ENCODE peak calls at places on chromosomes 7 and 10, in ten cellular contexts. J is aorta; L is left cardiac atrium; S is amniotic epithelial cell; Q is HuH-7.5; E is uterus; D is activated naive CD4-positive, alpha-beta T cell; Z is RWPE1; K is pancreas; U is NT2/D1. P is an unnamed sample.

GRCh38 chr10:91006752-91007346 is 86.0 kb upstream of the ANKRD1 start:
- DNase-seq in J (no peak), L (no peak), S (no peak), Q (no peak), E (no peak), D (no peak), Z (no peak), K (no peak), U (no peak), P (no peak)

GRCh38 chr7:155129186-155129585 is 59.1 kb downstream of the HTR5A start:
- DNase-seq in J (no peak), L (no peak), S (no peak), Q (no peak), E (no peak), D (no peak), Z (no peak), K (no peak), U (no peak), P (no peak)

GRCh38 chr7:74623135-74623534 is 34.4 kb upstream of the GTF2I start:
- DNase-seq in J (no peak), L (no peak), S (no peak), Q (no peak), E (no peak), D (no peak), Z (no peak), K (no peak), U (no peak), P (no peak)

GRCh38 chr10:89665302-89665701 is 20.3 kb upstream of the PANK1 start:
- DNase-seq in J (no peak), L (no peak), S (no peak), Q (no peak), E (no peak), D (no peak), Z (peak), K (no peak), U (no peak), P (no peak)

GRCh38 chr7:45920543-45921380 is at the start of gene IGFBP3:
- DNase-seq in J (peak), L (peak), S (peak), Q (peak), E (peak), D (peak), Z (peak), K (peak), U (no peak), P (no peak)

GRCh38 chr10:85379338-85379737 is 987.3 kb downstream of the GRID1 start:
- DNase-seq in J (no peak), L (no peak), S (no peak), Q (no peak), E (no peak), D (no peak), Z (no peak), K (no peak), U (no peak), P (no peak)

GRCh38 chr10:5684971-5685763 is 529 bp downstream of the TASOR2 start:
- DNase-seq in J (peak), L (peak), S (peak), Q (no peak), E (peak), D (peak), Z (peak), K (peak), U (peak), P (peak)

GRCh38 chr7:93228302-93228701 is 2.0 kb upstream of the HEPACAM2 start:
- DNase-seq in J (no peak), L (no peak), S (peak), Q (peak), E (no peak), D (no peak), Z (peak), K (no peak), U (peak), P (no peak)

GRCh38 chr10:124063736-124064135 is 29.7 kb downstream of the CHST15 start:
- DNase-seq in J (peak), L (no peak), S (peak), Q (peak), E (peak), D (no peak), Z (peak), K (no peak), U (no peak), P (no peak)

GRCh38 chr10:58372630-58373445 is 12.4 kb upstream of the TFAM start:
- DNase-seq in J (no peak), L (no peak), S (peak), Q (no peak), E (no peak), D (no peak), Z (no peak), K (no peak), U (no peak), P (no peak)

GRCh38 chr7:46839651-46840050 is 742.3 kb downstream of the TNS3 start:
- DNase-seq in J (no peak), L (no peak), S (no peak), Q (no peak), E (no peak), D (no peak), Z (no peak), K (no peak), U (no peak), P (no peak)

GRCh38 chr7:68547794-68548193 is 1050.5 kb upstream of the AUTS2 start:
- DNase-seq in J (no peak), L (no peak), S (no peak), Q (no peak), E (no peak), D (no peak), Z (no peak), K (no peak), U (no peak), P (no peak)

GRCh38 chr7:127514499-127514898 is 70.9 kb downstream of the GCC1 start:
- DNase-seq in J (no peak), L (no peak), S (peak), Q (peak), E (no peak), D (no peak), Z (peak), K (no peak), U (peak), P (no peak)

GRCh38 chr10:61232780-61233179 is 220.4 kb downstream of the TMEM26 start:
- DNase-seq in J (no peak), L (no peak), S (no peak), Q (no peak), E (no peak), D (no peak), Z (no peak), K (no peak), U (no peak), P (no peak)

GRCh38 chr7:112288301-112288700 is 81.8 kb downstream of the ZNF277 start:
- DNase-seq in J (no peak), L (no peak), S (no peak), Q (no peak), E (no peak), D (no peak), Z (no peak), K (no peak), U (no peak), P (no peak)

GRCh38 chr7:589781-590575 is 70.3 kb upstream of the PDGFA start:
- DNase-seq in J (no peak), L (no peak), S (no peak), Q (no peak), E (no peak), D (no peak), Z (no peak), K (no peak), U (no peak), P (no peak)

GRCh38 chr10:33706191-33706590 is 371.7 kb upstream of the NRP1 start:
- DNase-seq in J (no peak), L (peak), S (peak), Q (no peak), E (peak), D (no peak), Z (peak), K (no peak), U (no peak), P (peak)

GRCh38 chr7:929311-929711 is 25.2 kb downstream of the ADAP1 start:
- DNase-seq in J (peak), L (no peak), S (no peak), Q (no peak), E (peak), D (no peak), Z (no peak), K (no peak), U (no peak), P (no peak)

GRCh38 chr10:114172241-114172640 is 1.8 kb downstream of the CCDC186 start:
- DNase-seq in J (no peak), L (no peak), S (peak), Q (no peak), E (no peak), D (no peak), Z (no peak), K (no peak), U (no peak), P (no peak)

GRCh38 chr7:65269150-65269856 is 104.4 kb upstream of the ZNF92 start:
- DNase-seq in J (no peak), L (peak), S (peak), Q (peak), E (no peak), D (no peak), Z (peak), K (peak), U (peak), P (no peak)

GRCh38 chr7:30647589-30647988 is 34.7 kb downstream of the CRHR2 start:
- DNase-seq in J (peak), L (no peak), S (no peak), Q (no peak), E (no peak), D (no peak), Z (no peak), K (no peak), U (no peak), P (no peak)

GRCh38 chr7:157997471-157997870 is 590.2 kb downstream of the PTPRN2 start:
- DNase-seq in J (no peak), L (no peak), S (no peak), Q (no peak), E (no peak), D (no peak), Z (no peak), K (no peak), U (no peak), P (no peak)

GRCh38 chr7:22663319-22663718 is 63.7 kb upstream of the IL6 start:
- DNase-seq in J (no peak), L (no peak), S (peak), Q (no peak), E (no peak), D (no peak), Z (no peak), K (no peak), U (no peak), P (no peak)

GRCh38 chr10:43109671-43110249 is 28.5 kb upstream of the CSGALNACT2 start:
- DNase-seq in J (peak), L (no peak), S (no peak), Q (no peak), E (no peak), D (no peak), Z (no peak), K (no peak), U (no peak), P (no peak)

GRCh38 chr7:139095194-139095659 is 14.3 kb downstream of the ZC3HAV1 start:
- DNase-seq in J (no peak), L (no peak), S (peak), Q (no peak), E (no peak), D (peak), Z (no peak), K (no peak), U (no peak), P (no peak)

GRCh38 chr10:117911684-117912083 is 135.1 kb downstream of the RAB11FIP2 start:
- DNase-seq in J (no peak), L (no peak), S (no peak), Q (no peak), E (no peak), D (no peak), Z (no peak), K (no peak), U (no peak), P (no peak)

GRCh38 chr7:2962860-2963259 is 80.8 kb downstream of the CARD11 start:
- DNase-seq in J (no peak), L (no peak), S (no peak), Q (no peak), E (no peak), D (no peak), Z (no peak), K (no peak), U (no peak), P (no peak)

GRCh38 chr7:38178004-38178694 is at the start of gene STARD3NL:
- DNase-seq in J (peak), L (peak), S (peak), Q (peak), E (peak), D (peak), Z (peak), K (peak), U (peak), P (peak)

GRCh38 chr10:82826132-82826531 is 951.1 kb downstream of the NRG3 start:
- DNase-seq in J (no peak), L (no peak), S (peak), Q (no peak), E (no peak), D (no peak), Z (peak), K (no peak), U (no peak), P (peak)

GRCh38 chr7:133059263-133059662 is 22.6 kb downstream of the CHCHD3 start:
- DNase-seq in J (no peak), L (no peak), S (no peak), Q (no peak), E (no peak), D (no peak), Z (no peak), K (no peak), U (no peak), P (no peak)

GRCh38 chr7:34845666-34846361 is 187.8 kb downstream of the NPSR1 start:
- DNase-seq in J (no peak), L (no peak), S (peak), Q (no peak), E (no peak), D (no peak), Z (peak), K (no peak), U (no peak), P (no peak)

GRCh38 chr7:24729365-24730017 is 27.8 kb downstream of the GSDME start:
- DNase-seq in J (no peak), L (peak), S (no peak), Q (no peak), E (no peak), D (no peak), Z (no peak), K (no peak), U (no peak), P (no peak)

GRCh38 chr7:44978511-44979366 is at the start of gene MYO1G:
- DNase-seq in J (peak), L (peak), S (no peak), Q (no peak), E (no peak), D (peak), Z (no peak), K (no peak), U (no peak), P (no peak)

GRCh38 chr10:34178756-34179155 is 636.3 kb downstream of the PARD3 start:
- DNase-seq in J (no peak), L (no peak), S (no peak), Q (no peak), E (no peak), D (no peak), Z (no peak), K (no peak), U (no peak), P (no peak)

GRCh38 chr10:753530-753929 is 64.1 kb upstream of the DIP2C start:
- DNase-seq in J (no peak), L (no peak), S (no peak), Q (no peak), E (no peak), D (no peak), Z (no peak), K (no peak), U (no peak), P (no peak)

GRCh38 chr10:129771024-129771423 is 193.1 kb downstream of the EBF3 start:
- DNase-seq in J (peak), L (no peak), S (no peak), Q (no peak), E (peak), D (no peak), Z (no peak), K (no peak), U (no peak), P (no peak)

GRCh38 chr7:101133621-101134398 is 6.9 kb downstream of the SERPINE1 start:
- DNase-seq in J (no peak), L (no peak), S (peak), Q (no peak), E (no peak), D (no peak), Z (no peak), K (no peak), U (no peak), P (no peak)

GRCh38 chr10:103551619-103552602 is 58.4 kb downstream of the NEURL1 start:
- DNase-seq in J (peak), L (no peak), S (no peak), Q (no peak), E (peak), D (no peak), Z (no peak), K (no peak), U (no peak), P (no peak)